ENCODE peak calls at places on chromosome 2, in seven cellular contexts. B is pancreas, D is HFFc6, R is renal cortical epithelial cell, O is hippocampal formation, S is HEK293T, W is AG10803. X is an unnamed sample.

GRCh38 chr2:171317492-171318125 is 116.2 kb downstream of the METTL8 start:
- DNase-seq in D (no peak), B (no peak), W (no peak), R (no peak), O (no peak), S (no peak), X (peak; percentile 11)

GRCh38 chr2:232435805-232436204 is 20.1 kb upstream of the ALPI start:
- DNase-seq in W (no peak), O (no peak), R (no peak), D (no peak), B (no peak), S (no peak), X (no peak)

GRCh38 chr2:97870396-97870843 is 125.3 kb downstream of the TMEM131 start:
- DNase-seq in R (peak; percentile 83), W (peak; percentile 98), O (peak; percentile 2), B (no peak), D (peak; percentile 97), S (no peak), X (peak; percentile 74)

GRCh38 chr2:219803294-219803693 is 175.9 kb downstream of the SLC4A3 start:
- DNase-seq in W (peak; percentile 37), S (no peak), R (peak; percentile 52), O (no peak), D (peak; percentile 29), B (no peak), X (peak; percentile 16)

GRCh38 chr2:54206596-54206995 is 49.4 kb downstream of the TSPYL6 start:
- DNase-seq in O (no peak), B (no peak), W (peak; percentile 39), S (peak; percentile 31), R (peak; percentile 50), D (peak; percentile 32), X (peak; percentile 35)

GRCh38 chr2:72089028-72089427 is 58.6 kb downstream of the CYP26B1 start:
- DNase-seq in W (no peak), S (no peak), D (no peak), O (no peak), R (no peak), B (no peak), X (no peak)

GRCh38 chr2:9110893-9111569 is 95.6 kb upstream of the ASAP2 start:
- DNase-seq in O (no peak), R (no peak), B (no peak), W (no peak), S (peak; percentile 53), D (no peak), X (no peak)

GRCh38 chr2:36561223-36561944 is 36.6 kb downstream of the FEZ2 start:
- DNase-seq in B (no peak), R (peak; percentile 97), S (no peak), O (no peak), D (peak; percentile 97), W (peak; percentile 89), X (peak; percentile 91)

GRCh38 chr2:236720974-236721600 is 151.5 kb downstream of the ACKR3 start:
- DNase-seq in D (no peak), R (no peak), O (no peak), S (no peak), B (no peak), W (no peak), X (peak; percentile 80)

GRCh38 chr2:16264931-16265540 is 324.7 kb downstream of the MYCN start:
- DNase-seq in R (no peak), D (no peak), W (no peak), S (no peak), O (no peak), B (no peak), X (no peak)

GRCh38 chr2:71306762-71307161 is 24.8 kb upstream of the ZNF638 start:
- DNase-seq in S (no peak), R (no peak), O (no peak), B (no peak), W (peak; percentile 90), D (peak; percentile 57), X (peak; percentile 8)

GRCh38 chr2:179460530-179460929 is 195.9 kb upstream of the SESTD1 start:
- DNase-seq in R (peak; percentile 100), O (no peak), S (no peak), D (peak; percentile 94), B (no peak), W (peak; percentile 91), X (peak; percentile 93)

GRCh38 chr2:46062637-46063412 is 234.4 kb upstream of the EPAS1 start:
- DNase-seq in W (peak; percentile 90), O (peak; percentile 46), S (peak; percentile 78), R (peak; percentile 70), B (peak; percentile 42), D (peak; percentile 72), X (peak; percentile 68)

GRCh38 chr2:1731512-1731962 is 12.8 kb downstream of the PXDN start:
- DNase-seq in S (no peak), R (no peak), W (peak; percentile 92), B (no peak), O (no peak), D (no peak), X (no peak)

GRCh38 chr2:161876416-161876815 is 197.6 kb downstream of the DPP4 start:
- DNase-seq in O (no peak), R (no peak), S (no peak), W (no peak), D (no peak), B (no peak), X (no peak)

GRCh38 chr2:13000644-13001375 is 284.1 kb downstream of the TRIB2 start:
- DNase-seq in W (no peak), D (no peak), B (peak; percentile 23), O (no peak), S (no peak), R (no peak), X (no peak)

GRCh38 chr2:55419236-55419513 is 481 bp downstream of the CCDC88A start:
- DNase-seq in O (no peak), S (peak; percentile 36), W (peak; percentile 18), R (no peak), B (peak; percentile 8), D (no peak), X (peak; percentile 23)

GRCh38 chr2:27807476-27807875 is 36.0 kb downstream of the MRPL33 start:
- DNase-seq in B (no peak), W (peak; percentile 40), O (no peak), R (peak; percentile 37), S (peak; percentile 39), D (no peak), X (peak; percentile 41)

GRCh38 chr2:189142893-189143759 is 36.4 kb downstream of the COL5A2 start:
- DNase-seq in R (peak; percentile 62), D (peak; percentile 67), B (peak; percentile 7), W (peak; percentile 50), O (no peak), S (peak; percentile 51), X (peak; percentile 70)

GRCh38 chr2:27233341-27233740 is 16.2 kb downstream of the CAD start:
- DNase-seq in O (no peak), R (no peak), B (no peak), S (no peak), D (no peak), W (no peak), X (no peak)

GRCh38 chr2:50732796-50733195 is 299.1 kb downstream of the NRXN1 start:
- DNase-seq in W (no peak), O (no peak), S (no peak), D (no peak), B (no peak), R (no peak), X (no peak)

GRCh38 chr2:206086683-206087350 is 843 bp upstream of the INO80D start:
- DNase-seq in R (no peak), D (no peak), S (no peak), B (no peak), W (no peak), O (no peak), X (peak; percentile 26)

GRCh38 chr2:108215794-108216211 is 24.0 kb upstream of the SULT1C3 start:
- DNase-seq in S (peak; percentile 38), W (peak; percentile 29), B (no peak), R (peak; percentile 66), O (peak; percentile 4), D (peak; percentile 60), X (peak; percentile 72)

GRCh38 chr2:177247693-177248262 is 16.7 kb downstream of the NFE2L2 start:
- DNase-seq in S (no peak), R (no peak), W (no peak), D (no peak), O (no peak), B (no peak), X (no peak)

GRCh38 chr2:57575703-57576268 is 470.8 kb upstream of the VRK2 start:
- DNase-seq in S (no peak), W (no peak), R (no peak), B (no peak), D (no peak), O (no peak), X (peak; percentile 13)

GRCh38 chr2:223416826-223417610 is 185.1 kb downstream of the SCG2 start:
- DNase-seq in B (no peak), O (no peak), W (peak; percentile 40), S (no peak), R (no peak), D (peak; percentile 15), X (no peak)

GRCh38 chr2:226698671-226699070 is 100.9 kb downstream of the IRS1 start:
- DNase-seq in W (no peak), S (no peak), B (no peak), R (no peak), D (no peak), O (no peak), X (no peak)

X was measured in bronchial epithelial cell.